ENCODE peak calls at places on chromosome 2, in eight cellular contexts. One of them, this sample, is unnamed.

GRCh38 chr2:30225131-30225762 is 6.1 kb upstream of the LBH start:
- DNase-seq in transverse colon: peak; percentile 52
- DNase-seq in tibial nerve: no peak
- DNase-seq in stomach: no peak
- DNase-seq in A549: no peak
- DNase-seq in SK-N-SH: no peak
- DNase-seq in K562: no peak
- DNase-seq in suprapubic skin: no peak
- DNase-seq in this sample: peak; percentile 67

GRCh38 chr2:188721231-188721630 is 252.9 kb upstream of the COL3A1 start:
- DNase-seq in transverse colon: no peak
- DNase-seq in tibial nerve: no peak
- DNase-seq in stomach: no peak
- DNase-seq in A549: no peak
- DNase-seq in SK-N-SH: no peak
- DNase-seq in K562: no peak
- DNase-seq in suprapubic skin: no peak
- DNase-seq in this sample: no peak

GRCh38 chr2:176931588-176932563 is 280.7 kb upstream of the HNRNPA3 start:
- DNase-seq in transverse colon: no peak
- DNase-seq in tibial nerve: no peak
- DNase-seq in stomach: no peak
- DNase-seq in A549: peak; percentile 29
- DNase-seq in SK-N-SH: peak; percentile 10
- DNase-seq in K562: peak; percentile 30
- DNase-seq in suprapubic skin: no peak
- DNase-seq in this sample: no peak

GRCh38 chr2:53131416-53131815 is 636.2 kb upstream of the CHAC2 start:
- DNase-seq in transverse colon: no peak
- DNase-seq in tibial nerve: no peak
- DNase-seq in stomach: no peak
- DNase-seq in A549: no peak
- DNase-seq in SK-N-SH: no peak
- DNase-seq in K562: no peak
- DNase-seq in suprapubic skin: no peak
- DNase-seq in this sample: no peak

GRCh38 chr2:158573739-158574138 is 117.0 kb downstream of the PKP4 start:
- DNase-seq in transverse colon: no peak
- DNase-seq in tibial nerve: no peak
- DNase-seq in stomach: no peak
- DNase-seq in A549: peak; percentile 15
- DNase-seq in SK-N-SH: no peak
- DNase-seq in K562: no peak
- DNase-seq in suprapubic skin: no peak
- DNase-seq in this sample: no peak

GRCh38 chr2:36951574-36951973 is 14.8 kb downstream of the STRN start:
- DNase-seq in transverse colon: no peak
- DNase-seq in tibial nerve: no peak
- DNase-seq in stomach: no peak
- DNase-seq in A549: peak; percentile 49
- DNase-seq in SK-N-SH: no peak
- DNase-seq in K562: no peak
- DNase-seq in suprapubic skin: no peak
- DNase-seq in this sample: no peak

GRCh38 chr2:228282371-228282770 is 100.9 kb upstream of the SPHKAP start:
- DNase-seq in transverse colon: no peak
- DNase-seq in tibial nerve: no peak
- DNase-seq in stomach: no peak
- DNase-seq in A549: no peak
- DNase-seq in SK-N-SH: no peak
- DNase-seq in K562: no peak
- DNase-seq in suprapubic skin: no peak
- DNase-seq in this sample: no peak

GRCh38 chr2:150513647-150514046 is 26.2 kb upstream of the RND3 start:
- DNase-seq in transverse colon: no peak
- DNase-seq in tibial nerve: no peak
- DNase-seq in stomach: no peak
- DNase-seq in A549: no peak
- DNase-seq in SK-N-SH: no peak
- DNase-seq in K562: no peak
- DNase-seq in suprapubic skin: no peak
- DNase-seq in this sample: no peak

GRCh38 chr2:202251494-202251893 is 13.1 kb upstream of the SUMO1 start:
- DNase-seq in transverse colon: no peak
- DNase-seq in tibial nerve: no peak
- DNase-seq in stomach: no peak
- DNase-seq in A549: no peak
- DNase-seq in SK-N-SH: no peak
- DNase-seq in K562: no peak
- DNase-seq in suprapubic skin: no peak
- DNase-seq in this sample: no peak

GRCh38 chr2:38650717-38651116 is 15.2 kb upstream of the GALM start:
- DNase-seq in transverse colon: no peak
- DNase-seq in tibial nerve: no peak
- DNase-seq in stomach: no peak
- DNase-seq in A549: no peak
- DNase-seq in SK-N-SH: no peak
- DNase-seq in K562: no peak
- DNase-seq in suprapubic skin: no peak
- DNase-seq in this sample: no peak

GRCh38 chr2:120751553-120751952 is 15.9 kb downstream of the GLI2 start:
- DNase-seq in transverse colon: no peak
- DNase-seq in tibial nerve: no peak
- DNase-seq in stomach: no peak
- DNase-seq in A549: no peak
- DNase-seq in SK-N-SH: no peak
- DNase-seq in K562: no peak
- DNase-seq in suprapubic skin: no peak
- DNase-seq in this sample: no peak

GRCh38 chr2:59025157-59025757 is 784.1 kb upstream of the FANCL start:
- DNase-seq in transverse colon: peak; percentile 16
- DNase-seq in tibial nerve: no peak
- DNase-seq in stomach: peak; percentile 27
- DNase-seq in A549: peak; percentile 34
- DNase-seq in SK-N-SH: peak; percentile 36
- DNase-seq in K562: peak; percentile 33
- DNase-seq in suprapubic skin: no peak
- DNase-seq in this sample: peak; percentile 22

GRCh38 chr2:41647468-41648042 is 400.3 kb upstream of the PKDCC start:
- DNase-seq in transverse colon: no peak
- DNase-seq in tibial nerve: no peak
- DNase-seq in stomach: no peak
- DNase-seq in A549: no peak
- DNase-seq in SK-N-SH: no peak
- DNase-seq in K562: no peak
- DNase-seq in suprapubic skin: no peak
- DNase-seq in this sample: no peak

GRCh38 chr2:144524190-144524957 is 4.5 kb upstream of the ZEB2 start:
- DNase-seq in transverse colon: peak; percentile 23
- DNase-seq in tibial nerve: no peak
- DNase-seq in stomach: no peak
- DNase-seq in A549: no peak
- DNase-seq in SK-N-SH: peak; percentile 88
- DNase-seq in K562: peak; percentile 81
- DNase-seq in suprapubic skin: peak; percentile 73
- DNase-seq in this sample: peak; percentile 71

GRCh38 chr2:65666156-65666725 is 233.8 kb upstream of the SPRED2 start:
- DNase-seq in transverse colon: no peak
- DNase-seq in tibial nerve: no peak
- DNase-seq in stomach: no peak
- DNase-seq in A549: no peak
- DNase-seq in SK-N-SH: no peak
- DNase-seq in K562: no peak
- DNase-seq in suprapubic skin: no peak
- DNase-seq in this sample: no peak

DNA sequence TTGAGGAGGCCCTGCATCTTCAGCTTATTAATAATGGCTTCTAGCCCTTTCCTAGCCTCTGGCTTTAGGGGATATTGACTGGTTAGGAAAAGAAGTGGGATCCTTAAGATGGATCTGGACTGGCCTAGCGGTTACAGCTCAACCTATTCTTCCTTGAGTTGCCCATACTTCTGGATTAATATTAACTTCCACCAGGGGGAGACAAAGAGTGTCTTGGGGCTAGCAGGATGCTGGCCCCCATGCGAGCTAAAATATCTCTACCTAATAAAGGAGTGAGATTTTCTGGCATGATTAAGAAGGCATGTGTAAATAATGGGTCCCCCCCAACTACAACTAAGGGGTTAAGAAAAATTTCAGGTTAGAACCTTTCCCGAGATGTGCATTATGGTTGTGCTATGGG is 23.2 kb upstream of the PLA2R1 start:
- DNase-seq in transverse colon: no peak
- DNase-seq in tibial nerve: no peak
- DNase-seq in stomach: no peak
- DNase-seq in A549: peak; percentile 21
- DNase-seq in SK-N-SH: no peak
- DNase-seq in K562: no peak
- DNase-seq in suprapubic skin: no peak
- DNase-seq in this sample: no peak
- H3K9me3 ChIP-seq in transverse colon: peaks cover 47% of the 10 kb centered on the region
- H3K9me3 ChIP-seq in tibial nerve: peaks cover 9% of the 10 kb centered on the region
- H3K9me3 ChIP-seq in stomach: peaks cover 35% of the 10 kb centered on the region
- H3K9me3 ChIP-seq in A549: no peaks in the 10 kb centered on the region
- H3K9me3 ChIP-seq in SK-N-SH: peaks cover 5% of the 10 kb centered on the region
- H3K9me3 ChIP-seq in K562: peaks cover 5% of the 10 kb centered on the region
- H3K9me3 ChIP-seq in suprapubic skin: peaks cover 36% of the 10 kb centered on the region
- H3K9me3 ChIP-seq in this sample: peaks cover 33% of the 10 kb centered on the region

DNA sequence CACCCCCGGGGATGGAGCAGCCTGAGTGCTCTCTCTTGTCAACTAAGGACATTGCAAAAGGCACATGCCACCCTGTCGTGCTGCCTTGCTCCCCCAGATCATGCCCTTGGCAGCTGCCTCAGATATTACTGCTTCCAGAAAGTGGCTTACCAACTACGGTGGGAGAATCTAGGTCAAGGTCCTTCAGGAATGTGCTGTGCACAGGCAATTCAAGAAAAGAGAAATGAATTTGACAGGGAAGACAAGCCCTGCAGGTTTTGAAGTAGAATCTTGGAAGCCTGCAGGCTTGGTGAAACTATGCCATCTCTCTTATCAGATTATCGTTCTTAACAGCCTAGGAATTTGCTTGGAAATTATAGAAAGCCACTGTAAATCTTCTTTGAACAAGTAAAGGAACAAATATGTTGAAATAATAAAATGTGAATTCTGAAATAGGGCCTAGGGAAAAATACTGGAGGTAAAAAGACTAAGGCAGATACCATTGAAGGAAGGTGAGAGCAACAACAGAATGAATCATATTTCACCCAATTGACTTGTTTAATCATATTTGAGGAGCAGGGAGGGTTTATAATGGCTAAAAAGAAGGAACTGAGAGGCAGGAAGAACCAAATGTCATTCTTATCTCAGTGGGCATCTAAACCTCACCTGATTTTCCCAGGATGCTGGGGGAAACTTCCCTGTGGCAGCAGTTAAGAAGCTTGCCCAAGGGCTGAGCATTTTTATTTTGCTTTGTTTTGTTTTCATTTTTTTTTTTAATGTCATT is 94.0 kb upstream of the GLS start:
- DNase-seq in transverse colon: no peak
- DNase-seq in tibial nerve: no peak
- DNase-seq in stomach: no peak
- DNase-seq in A549: no peak
- DNase-seq in SK-N-SH: no peak
- DNase-seq in K562: no peak
- DNase-seq in suprapubic skin: no peak
- DNase-seq in this sample: no peak
- TF ChIP-seq EP300 in transverse colon: no peak
- TF ChIP-seq EP300 in tibial nerve: no peak
- TF ChIP-seq EP300 in stomach: no peak
- TF ChIP-seq EP300 in A549: no peak
- TF ChIP-seq EP300 in SK-N-SH: peak; percentile 37
- TF ChIP-seq EP300 in K562: no peak
- TF ChIP-seq EP300 in suprapubic skin: no peak
- TF ChIP-seq EP300 in this sample: no peak

DNA sequence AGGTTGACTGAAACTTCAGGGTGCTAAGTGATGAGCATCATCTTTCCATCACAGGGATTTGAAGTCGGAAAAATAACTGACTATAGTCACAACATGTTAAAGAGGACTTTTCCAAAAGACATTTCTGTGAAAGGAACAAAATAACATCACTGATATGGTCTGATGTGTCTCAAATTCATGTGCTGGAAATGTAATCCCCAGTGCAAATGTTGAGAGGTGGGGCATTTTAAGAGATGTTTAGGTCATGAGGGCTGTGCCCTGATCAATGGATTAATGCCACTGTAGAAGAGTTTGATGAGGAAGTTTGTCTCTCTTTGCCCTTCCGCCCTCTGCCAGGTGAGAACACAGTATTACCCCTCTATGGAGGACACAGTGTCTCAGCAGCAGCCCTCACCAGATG is 95.9 kb downstream of the INO80D start:
- DNase-seq in transverse colon: no peak
- DNase-seq in tibial nerve: no peak
- DNase-seq in stomach: no peak
- DNase-seq in A549: no peak
- DNase-seq in SK-N-SH: no peak
- DNase-seq in K562: no peak
- DNase-seq in suprapubic skin: no peak
- DNase-seq in this sample: no peak
- H3K9me3 ChIP-seq in transverse colon: no peaks in the 10 kb centered on the region
- H3K9me3 ChIP-seq in tibial nerve: no peaks in the 10 kb centered on the region
- H3K9me3 ChIP-seq in stomach: no peaks in the 10 kb centered on the region
- H3K9me3 ChIP-seq in A549: no peaks in the 10 kb centered on the region
- H3K9me3 ChIP-seq in SK-N-SH: no peaks in the 10 kb centered on the region
- H3K9me3 ChIP-seq in K562: no peaks in the 10 kb centered on the region
- H3K9me3 ChIP-seq in suprapubic skin: no peaks in the 10 kb centered on the region
- H3K9me3 ChIP-seq in this sample: no peaks in the 10 kb centered on the region

GRCh38 chr2:76953733-76954347 is 568.3 kb downstream of the LRRTM4 start:
- DNase-seq in transverse colon: peak; percentile 10
- DNase-seq in tibial nerve: no peak
- DNase-seq in stomach: no peak
- DNase-seq in A549: peak; percentile 56
- DNase-seq in SK-N-SH: peak; percentile 4
- DNase-seq in K562: peak; percentile 2
- DNase-seq in suprapubic skin: no peak
- DNase-seq in this sample: no peak
- TF ChIP-seq EP300 in transverse colon: no peak
- TF ChIP-seq EP300 in tibial nerve: no peak
- TF ChIP-seq EP300 in stomach: no peak
- TF ChIP-seq EP300 in A549: no peak
- TF ChIP-seq EP300 in SK-N-SH: no peak
- TF ChIP-seq EP300 in K562: no peak
- TF ChIP-seq EP300 in suprapubic skin: no peak
- TF ChIP-seq EP300 in this sample: no peak

This sample was measured in ovary.